ENCODE peak calls at places on chromosomes 2 and 18, in seven cellular contexts. G is H1, Q is nephron progenitor cell, H is heart left ventricle, X is bronchial epithelial cell, T is HT-29, L is cardiac fibroblast. Z is an unnamed sample.

GRCh38 chr2:32246911-32247310 is 17.8 kb downstream of the NLRC4 start:
- DNase-seq in G (no peak), Q (no peak), H (no peak), X (peak; percentile 86), T (peak; percentile 38), L (no peak), Z (peak; percentile 4)

GRCh38 chr18:11305507-11305906 is 156.1 kb upstream of the PIEZO2 start:
- DNase-seq in G (no peak), Q (no peak), H (no peak), X (no peak), T (no peak), L (no peak), Z (no peak)

GRCh38 chr2:169361706-169362345 is 508 bp downstream of the LRP2 start:
- DNase-seq in G (no peak), Q (peak; percentile 69), H (no peak), X (no peak), T (no peak), L (no peak), Z (no peak)

GRCh38 chr2:86790828-86791561 is at the start of gene CD8A:
- DNase-seq in G (no peak), Q (peak; percentile 20), H (no peak), X (peak; percentile 20), T (no peak), L (peak; percentile 53), Z (peak; percentile 31)

GRCh38 chr2:2886934-2887333 is 490.7 kb downstream of the EIPR1 start:
- DNase-seq in G (no peak), Q (no peak), H (no peak), X (no peak), T (no peak), L (no peak), Z (no peak)

GRCh38 chr2:30871440-30871839 is 64.2 kb upstream of the CAPN13 start:
- DNase-seq in G (no peak), Q (no peak), H (no peak), X (peak; percentile 40), T (no peak), L (no peak), Z (no peak)

GRCh38 chr2:36785179-36785795 is 88.8 kb downstream of the VIT start:
- DNase-seq in G (peak; percentile 69), Q (peak; percentile 74), H (peak; percentile 36), X (peak; percentile 64), T (peak; percentile 88), L (peak; percentile 73), Z (peak; percentile 65)

GRCh38 chr18:80095414-80095813 is 13.6 kb upstream of the ADNP2 start:
- DNase-seq in G (no peak), Q (no peak), H (no peak), X (no peak), T (no peak), L (no peak), Z (no peak)

GRCh38 chr2:53452957-53453748 is 314.5 kb upstream of the CHAC2 start:
- DNase-seq in G (no peak), Q (peak; percentile 31), H (peak; percentile 47), X (no peak), T (no peak), L (no peak), Z (no peak)

GRCh38 chr2:30979822-30980245 is 158.4 kb downstream of the GALNT14 start:
- DNase-seq in G (no peak), Q (no peak), H (peak; percentile 48), X (peak; percentile 96), T (peak; percentile 5), L (peak; percentile 63), Z (peak; percentile 98)

GRCh38 chr2:64904405-64905329 is 84.5 kb upstream of the SLC1A4 start:
- DNase-seq in G (no peak), Q (no peak), H (no peak), X (no peak), T (no peak), L (no peak), Z (no peak)

GRCh38 chr2:143451622-143452021 is 322.4 kb downstream of the ARHGAP15 start:
- DNase-seq in G (no peak), Q (peak; percentile 5), H (no peak), X (peak; percentile 35), T (peak; percentile 41), L (peak; percentile 69), Z (peak; percentile 60)

GRCh38 chr2:177239934-177240600 is 24.5 kb downstream of the NFE2L2 start:
- DNase-seq in G (no peak), Q (no peak), H (no peak), X (no peak), T (peak; percentile 87), L (peak; percentile 68), Z (peak; percentile 88)

GRCh38 chr2:189217546-189217945 is 38.0 kb upstream of the COL5A2 start:
- DNase-seq in G (peak; percentile 77), Q (no peak), H (no peak), X (no peak), T (no peak), L (peak; percentile 60), Z (no peak)

GRCh38 chr2:162821176-162821575 is 17.4 kb downstream of the KCNH7 start:
- DNase-seq in G (no peak), Q (no peak), H (no peak), X (peak; percentile 29), T (no peak), L (peak; percentile 43), Z (peak; percentile 64)

GRCh38 chr2:36812196-36812595 is 115.7 kb downstream of the VIT start:
- DNase-seq in G (peak; percentile 9), Q (peak; percentile 19), H (no peak), X (no peak), T (peak; percentile 48), L (no peak), Z (no peak)

GRCh38 chr2:31404302-31404701 is 10.2 kb downstream of the XDH start:
- DNase-seq in G (no peak), Q (no peak), H (no peak), X (no peak), T (no peak), L (no peak), Z (no peak)

GRCh38 chr2:112580084-112580483 is 4.3 kb upstream of the CHCHD5 start:
- DNase-seq in G (no peak), Q (no peak), H (no peak), X (no peak), T (no peak), L (no peak), Z (no peak)

GRCh38 chr18:3790702-3791101 is 340.7 kb downstream of the TGIF1 start:
- DNase-seq in G (no peak), Q (peak; percentile 26), H (no peak), X (no peak), T (no peak), L (no peak), Z (peak; percentile 32)

GRCh38 chr2:200329798-200330197 is 23.3 kb downstream of the SPATS2L start:
- DNase-seq in G (no peak), Q (no peak), H (peak; percentile 33), X (no peak), T (no peak), L (no peak), Z (no peak)

GRCh38 chr2:233147136-233147828 is 87.1 kb downstream of the INPP5D start:
- DNase-seq in G (no peak), Q (no peak), H (no peak), X (no peak), T (no peak), L (no peak), Z (no peak)

GRCh38 chr18:6633370-6633769 is 96.1 kb upstream of the ARHGAP28 start:
- DNase-seq in G (peak; percentile 36), Q (no peak), H (no peak), X (no peak), T (no peak), L (no peak), Z (no peak)

Z was measured in kidney tubule cell.